ENCODE peak calls at places on chromosomes 7 and 10, in eight cellular contexts. E is GM10248, J is kidney epithelial cell, Y is caudate nucleus, T is right atrium auricular region, L is MM.1S, P is GM06990, M is hypothalamus. F is an unnamed sample.

GRCh38 chr10:101615760-101616116 is 27.6 kb downstream of the DPCD start:
- DNase-seq in E (no peak), J (no peak), Y (no peak), T (no peak), L (no peak), P (no peak), M (no peak), F (no peak)

GRCh38 chr7:69517985-69518731 is 80.1 kb upstream of the AUTS2 start:
- DNase-seq in E (no peak), J (no peak), Y (peak), T (no peak), L (no peak), P (no peak), M (peak), F (no peak)

GRCh38 chr7:26860361-26860760 is 4.0 kb downstream of the SKAP2 start:
- DNase-seq in E (no peak), J (no peak), Y (no peak), T (no peak), L (no peak), P (no peak), M (no peak), F (no peak)

GRCh38 chr10:29295813-29296212 is 6.9 kb downstream of the LYZL1 start:
- DNase-seq in E (no peak), J (no peak), Y (no peak), T (no peak), L (no peak), P (no peak), M (no peak), F (no peak)

GRCh38 chr10:112250555-112250954 is 32.6 kb upstream of the TECTB start:
- DNase-seq in E (no peak), J (no peak), Y (no peak), T (no peak), L (no peak), P (no peak), M (no peak), F (no peak)

GRCh38 chr7:137983308-137984008 is 18.4 kb downstream of the CREB3L2 start:
- DNase-seq in E (no peak), J (no peak), Y (peak), T (peak), L (no peak), P (no peak), M (peak), F (no peak)

GRCh38 chr10:1519391-1519790 is 217.9 kb downstream of the ADARB2 start:
- DNase-seq in E (no peak), J (no peak), Y (no peak), T (peak), L (no peak), P (no peak), M (no peak), F (no peak)

GRCh38 chr7:138958026-138958956 is 22.9 kb downstream of the KIAA1549 start:
- DNase-seq in E (no peak), J (no peak), Y (no peak), T (no peak), L (no peak), P (no peak), M (no peak), F (no peak)

GRCh38 chr7:103915958-103916357 is 73.5 kb downstream of the RELN start:
- DNase-seq in E (no peak), J (peak), Y (no peak), T (no peak), L (no peak), P (no peak), M (no peak), F (no peak)

GRCh38 chr10:86294346-86295265 is 72.0 kb downstream of the GRID1 start:
- DNase-seq in E (no peak), J (no peak), Y (no peak), T (peak), L (no peak), P (no peak), M (no peak), F (no peak)

GRCh38 chr10:33174674-33175073 is 159.8 kb downstream of the NRP1 start:
- DNase-seq in E (no peak), J (no peak), Y (no peak), T (no peak), L (no peak), P (no peak), M (no peak), F (no peak)

GRCh38 chr10:107728807-107729206 is 564.3 kb upstream of the SORCS1 start:
- DNase-seq in E (no peak), J (no peak), Y (no peak), T (no peak), L (no peak), P (no peak), M (no peak), F (no peak)

GRCh38 chr7:158329014-158329610 is 258.5 kb downstream of the PTPRN2 start:
- DNase-seq in E (no peak), J (no peak), Y (no peak), T (peak), L (no peak), P (no peak), M (no peak), F (no peak)

GRCh38 chr10:11232222-11232961 is 214.7 kb downstream of the CELF2 start:
- DNase-seq in E (no peak), J (no peak), Y (no peak), T (no peak), L (no peak), P (no peak), M (no peak), F (no peak)

GRCh38 chr10:34109952-34110702 is 705.0 kb downstream of the PARD3 start:
- DNase-seq in E (no peak), J (no peak), Y (no peak), T (peak), L (no peak), P (no peak), M (no peak), F (no peak)

GRCh38 chr7:116911799-116912198 is 41.5 kb upstream of the ST7 start:
- DNase-seq in E (no peak), J (no peak), Y (no peak), T (no peak), L (no peak), P (no peak), M (no peak), F (no peak)

GRCh38 chr10:109978481-109978880 is 29.3 kb upstream of the ADD3 start:
- DNase-seq in E (peak), J (no peak), Y (peak), T (no peak), L (peak), P (no peak), M (peak), F (no peak)

GRCh38 chr10:31769564-31769963 is 159.1 kb downstream of the ARHGAP12 start:
- DNase-seq in E (no peak), J (no peak), Y (no peak), T (no peak), L (no peak), P (no peak), M (no peak), F (no peak)

GRCh38 chr7:37893359-37893758 is 23.3 kb downstream of the SFRP4 start:
- DNase-seq in E (no peak), J (no peak), Y (no peak), T (no peak), L (no peak), P (no peak), M (no peak), F (no peak)

GRCh38 chr10:101397140-101397539 is 43.2 kb downstream of the BTRC start:
- DNase-seq in E (no peak), J (no peak), Y (no peak), T (no peak), L (peak), P (no peak), M (no peak), F (no peak)

GRCh38 chr7:99876491-99876890 is 342 bp downstream of the OR2AE1 start:
- DNase-seq in E (no peak), J (no peak), Y (no peak), T (no peak), L (no peak), P (no peak), M (no peak), F (no peak)

GRCh38 chr7:122887198-122887597 is 938 bp upstream of the CADPS2 start:
- DNase-seq in E (peak), J (peak), Y (peak), T (peak), L (peak), P (no peak), M (peak), F (peak)

GRCh38 chr10:124511205-124512039 is 49.8 kb downstream of the LHPP start:
- DNase-seq in E (no peak), J (no peak), Y (no peak), T (no peak), L (no peak), P (no peak), M (no peak), F (no peak)

GRCh38 chr7:114392686-114393085 is 21.9 kb upstream of the FOXP2 start:
- DNase-seq in E (no peak), J (peak), Y (no peak), T (no peak), L (no peak), P (no peak), M (no peak), F (no peak)

GRCh38 chr7:47523401-47523800 is 58.5 kb downstream of the TNS3 start:
- DNase-seq in E (no peak), J (no peak), Y (no peak), T (no peak), L (no peak), P (no peak), M (no peak), F (no peak)

GRCh38 chr10:18164771-18165361 is 24.6 kb downstream of the CACNB2 start:
- DNase-seq in E (no peak), J (no peak), Y (no peak), T (no peak), L (no peak), P (no peak), M (no peak), F (no peak)

GRCh38 chr7:16559497-16560223 is 33.0 kb downstream of the LRRC72 start:
- DNase-seq in E (no peak), J (no peak), Y (no peak), T (no peak), L (no peak), P (no peak), M (no peak), F (no peak)

GRCh38 chr10:23439920-23440875 is 1.3 kb downstream of the OTUD1 start:
- DNase-seq in E (peak), J (no peak), Y (peak), T (no peak), L (peak), P (peak), M (no peak), F (no peak)

GRCh38 chr10:121205625-121206024 is 354.5 kb downstream of the WDR11 start:
- DNase-seq in E (no peak), J (no peak), Y (no peak), T (no peak), L (no peak), P (no peak), M (no peak), F (no peak)

GRCh38 chr10:114489521-114490310 is 85.4 kb upstream of the AFAP1L2 start:
- DNase-seq in E (no peak), J (no peak), Y (no peak), T (no peak), L (no peak), P (no peak), M (peak), F (no peak)

GRCh38 chr10:62911210-62911963 is 95.2 kb upstream of the EGR2 start:
- DNase-seq in E (no peak), J (no peak), Y (peak), T (no peak), L (no peak), P (no peak), M (peak), F (no peak)

GRCh38 chr7:147653456-147653855 is 937.1 kb upstream of the C7orf33 start:
- DNase-seq in E (no peak), J (no peak), Y (no peak), T (no peak), L (no peak), P (no peak), M (no peak), F (no peak)

GRCh38 chr10:91465261-91465660 is 55.1 kb downstream of the HECTD2 start:
- DNase-seq in E (no peak), J (no peak), Y (no peak), T (no peak), L (no peak), P (no peak), M (no peak), F (no peak)

GRCh38 chr7:1181031-1181430 is 21.0 kb upstream of the ZFAND2A start:
- DNase-seq in E (no peak), J (no peak), Y (no peak), T (no peak), L (no peak), P (no peak), M (no peak), F (no peak)

F was measured in frontal cortex.